ENCODE peak calls at places on chromosomes 13 and 19, in five cellular contexts. Z is A549, D is tibial artery, T is breast epithelium, A is transverse colon. W is an unnamed sample.

GRCh38 chr13:38002596-38002995 is 133.0 kb upstream of the TRPC4 start:
- DNase-seq in Z (no peak), D (no peak), T (no peak), A (no peak), W (no peak)

GRCh38 chr13:31035162-31035951 is 102.9 kb downstream of the TEX26 start:
- DNase-seq in Z (no peak), D (peak; percentile 30), T (no peak), A (no peak), W (no peak)

GRCh38 chr13:110183925-110184324 is 123.0 kb downstream of the COL4A1 start:
- DNase-seq in Z (no peak), D (no peak), T (no peak), A (no peak), W (no peak)

GRCh38 chr13:37029617-37030016 is 29.0 kb downstream of the EXOSC8 start:
- DNase-seq in Z (no peak), D (no peak), T (no peak), A (no peak), W (no peak)

GRCh38 chr13:110815471-110816204 is 99.2 kb downstream of the ANKRD10 start:
- DNase-seq in Z (no peak), D (no peak), T (no peak), A (no peak), W (no peak)

GRCh38 chr13:44158741-44159632 is 214.6 kb upstream of the SERP2 start:
- DNase-seq in Z (no peak), D (peak; percentile 56), T (no peak), A (no peak), W (no peak)

GRCh38 chr13:33611016-33611805 is 206.7 kb upstream of the RFC3 start:
- DNase-seq in Z (no peak), D (peak; percentile 42), T (no peak), A (peak; percentile 10), W (peak; percentile 26)

GRCh38 chr19:57850553-57851017 is 926 bp downstream of the ZNF587 start:
- DNase-seq in Z (peak; percentile 15), D (no peak), T (no peak), A (peak; percentile 75), W (no peak)

GRCh38 chr19:36256064-36256463 is 41.2 kb downstream of the ZNF146 start:
- DNase-seq in Z (no peak), D (no peak), T (no peak), A (no peak), W (no peak)

GRCh38 chr13:105997436-105998232 is 537.8 kb downstream of the EFNB2 start:
- DNase-seq in Z (no peak), D (no peak), T (no peak), A (no peak), W (no peak)

GRCh38 chr13:43261018-43261417 is 237.6 kb downstream of the DNAJC15 start:
- DNase-seq in Z (no peak), D (no peak), T (no peak), A (no peak), W (no peak)

GRCh38 chr19:53786744-53787143 is 37.4 kb downstream of the NLRP12 start:
- DNase-seq in Z (no peak), D (no peak), T (no peak), A (no peak), W (no peak)

GRCh38 chr19:50557009-50557613 is 11.1 kb downstream of the LRRC4B start:
- DNase-seq in Z (no peak), D (no peak), T (no peak), A (no peak), W (no peak)

GRCh38 chr13:94711561-94712286 is 621 bp downstream of the SOX21 start:
- DNase-seq in Z (no peak), D (no peak), T (no peak), A (no peak), W (no peak)

GRCh38 chr13:94683426-94683825 is 28.9 kb downstream of the SOX21 start:
- DNase-seq in Z (no peak), D (no peak), T (no peak), A (no peak), W (no peak)

GRCh38 chr13:27526516-27526915 is 76.2 kb upstream of the MTIF3 start:
- DNase-seq in Z (no peak), D (no peak), T (no peak), A (no peak), W (no peak)

GRCh38 chr19:17766543-17767131 is 15.4 kb downstream of the FCHO1 start:
- DNase-seq in Z (peak; percentile 64), D (peak; percentile 70), T (peak; percentile 71), A (peak; percentile 94), W (peak; percentile 88)

GRCh38 chr19:18948976-18949356 is 7.9 kb upstream of the HOMER3 start:
- DNase-seq in Z (no peak), D (no peak), T (no peak), A (no peak), W (no peak)

GRCh38 chr13:27124571-27124970 is 47.0 kb downstream of the USP12 start:
- DNase-seq in Z (no peak), D (no peak), T (no peak), A (no peak), W (no peak)

GRCh38 chr13:111398196-111398595 is 77.8 kb downstream of the TEX29 start:
- DNase-seq in Z (no peak), D (peak; percentile 10), T (no peak), A (no peak), W (no peak)

GRCh38 chr13:22740264-22740663 is 440.5 kb upstream of the SGCG start:
- DNase-seq in Z (no peak), D (no peak), T (no peak), A (no peak), W (no peak)

GRCh38 chr19:50896591-50897190 is 14.5 kb downstream of the KLK4 start:
- DNase-seq in Z (no peak), D (no peak), T (no peak), A (no peak), W (no peak)

GRCh38 chr13:75327132-75327505 is 154.8 kb downstream of the TBC1D4 start:
- DNase-seq in Z (no peak), D (no peak), T (no peak), A (no peak), W (no peak)

GRCh38 chr13:50685491-50685890 is 158.0 kb downstream of the DLEU7 start:
- DNase-seq in Z (no peak), D (peak; percentile 74), T (peak; percentile 57), A (peak; percentile 41), W (peak; percentile 45)

GRCh38 chr19:1956868-1957492 is 16.0 kb downstream of the CSNK1G2 start:
- DNase-seq in Z (no peak), D (no peak), T (no peak), A (peak; percentile 31), W (peak; percentile 71)

GRCh38 chr13:112333756-112334543 is 42.2 kb upstream of the SPACA7 start:
- DNase-seq in Z (peak; percentile 28), D (no peak), T (no peak), A (no peak), W (no peak)

GRCh38 chr13:52447815-52448552 is 2.5 kb downstream of the VPS36 start:
- DNase-seq in Z (no peak), D (no peak), T (no peak), A (no peak), W (no peak)

GRCh38 chr13:52449323-52450011 is 967 bp downstream of the VPS36 start:
- DNase-seq in Z (no peak), D (no peak), T (no peak), A (no peak), W (no peak)

GRCh38 chr13:52450012-52450792 is at the start of gene VPS36:
- DNase-seq in Z (peak; percentile 59), D (peak; percentile 92), T (peak; percentile 94), A (peak; percentile 98), W (peak; percentile 99)

GRCh38 chr13:52452470-52452869 is 2.0 kb upstream of the VPS36 start:
- DNase-seq in Z (no peak), D (no peak), T (no peak), A (no peak), W (no peak)

GRCh38 chr13:52450793-52451116 is 321 bp upstream of the VPS36 start:
- DNase-seq in Z (no peak), D (no peak), T (no peak), A (no peak), W (no peak)
- H3K27ac ChIP-seq in Z (no peak overlapping the region), D (peak overlapping the region; percentile 16), T (peak overlapping the region; percentile 99), A (peak overlapping the region; percentile 97), W (peak overlapping the region; percentile 98)

GRCh38 chr13:81480634-81481033 is 1139.7 kb upstream of the SPRY2 start:
- DNase-seq in Z (no peak), D (no peak), T (no peak), A (no peak), W (no peak)
- TF ChIP-seq CTCF in Z (no peak), D (no peak), T (no peak), A (no peak), W (no peak)

GRCh38 chr13:99465454-99465853 is 35.8 kb upstream of the TM9SF2 start:
- DNase-seq in Z (no peak), D (no peak), T (no peak), A (no peak), W (no peak)

GRCh38 chr13:99463998-99464397 is 37.3 kb upstream of the TM9SF2 start:
- DNase-seq in Z (no peak), D (no peak), T (no peak), A (no peak), W (no peak)

GRCh38 chr13:99468971-99469545 is 32.2 kb upstream of the TM9SF2 start:
- DNase-seq in Z (no peak), D (no peak), T (no peak), A (no peak), W (peak; percentile 24)

GRCh38 chr13:99467764-99468163 is 33.5 kb upstream of the TM9SF2 start:
- DNase-seq in Z (no peak), D (no peak), T (no peak), A (no peak), W (no peak)

DNA sequence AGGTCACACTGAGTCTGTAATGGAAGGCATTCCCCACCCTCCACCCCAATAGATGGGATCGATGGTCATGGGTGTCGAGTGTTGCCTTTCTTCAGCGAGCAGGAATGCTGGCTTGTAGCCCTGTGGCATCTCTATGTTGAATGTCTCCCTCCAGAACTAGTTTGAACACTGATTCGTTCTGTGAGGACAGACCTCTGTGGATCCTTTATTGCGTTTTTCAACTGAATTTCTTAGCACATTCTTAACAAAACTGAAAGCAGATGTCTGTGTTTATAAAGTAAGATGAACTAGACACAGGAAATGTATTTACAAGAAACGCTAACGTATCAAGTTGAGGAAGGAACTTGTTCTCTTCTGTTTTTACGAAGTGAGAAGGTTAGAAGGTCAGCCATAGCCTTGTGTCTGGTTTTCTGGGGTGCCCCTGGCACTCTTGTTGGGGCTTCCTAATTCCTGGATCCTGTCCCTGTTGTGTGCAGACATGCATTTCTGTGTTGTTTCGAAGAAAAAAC is 36.8 kb upstream of the TM9SF2 start:
- DNase-seq in Z (no peak), D (no peak), T (no peak), A (no peak), W (no peak)
- H3K4me3 ChIP-seq in Z (no peak overlapping the region), D (no peak overlapping the region), T (no peak overlapping the region), A (no peak overlapping the region), W (no peak overlapping the region)

GRCh38 chr13:25977671-25978070 is 74.1 kb downstream of the SHISA2 start:
- DNase-seq in Z (no peak), D (no peak), T (no peak), A (no peak), W (no peak)

GRCh38 chr13:25973576-25973975 is 78.2 kb downstream of the SHISA2 start:
- DNase-seq in Z (no peak), D (no peak), T (no peak), A (no peak), W (no peak)

GRCh38 chr13:25978961-25979360 is 72.9 kb downstream of the SHISA2 start:
- DNase-seq in Z (no peak), D (no peak), T (no peak), A (no peak), W (no peak)

GRCh38 chr13:25980255-25980654 is 71.6 kb downstream of the SHISA2 start:
- DNase-seq in Z (no peak), D (no peak), T (no peak), A (no peak), W (no peak)

GRCh38 chr13:25977216-25977615 is 74.6 kb downstream of the SHISA2 start:
- DNase-seq in Z (no peak), D (no peak), T (no peak), A (no peak), W (no peak)
- H3K27ac ChIP-seq in Z (no peak overlapping the region), D (no peak overlapping the region), T (no peak overlapping the region), A (no peak overlapping the region), W (no peak overlapping the region)

W was measured in upper lobe of left lung.